ENCODE peak calls at places on chromosomes 11 and 22, in seven cellular contexts. O is Calu3; B is CD8-positive, alpha-beta T cell; Z is HepG2; W is AG09309; G is HCT116; F is IMR-90. M is an unnamed sample.

GRCh38 chr11:9459573-9460321 is 1.1 kb upstream of the ZNF143 start:
- DNase-seq in B (peak), W (peak), G (peak), Z (peak), F (peak), O (peak), M (no peak)

GRCh38 chr11:118572075-118572913 is at the start of gene ARCN1:
- DNase-seq in F (peak), Z (peak), W (no peak), B (peak), O (peak), G (peak), M (peak)

GRCh38 chr11:72111803-72112540 is 523 bp downstream of the ANAPC15 start:
- DNase-seq in B (peak), G (peak), W (peak), Z (peak), F (peak), O (peak), M (no peak)

GRCh38 chr11:123122341-123122740 is 60.4 kb upstream of the HSPA8 start:
- DNase-seq in F (peak), W (no peak), Z (no peak), B (no peak), G (no peak), O (no peak), M (no peak)

GRCh38 chr11:34948721-34949120 is 32.3 kb downstream of the PDHX start:
- DNase-seq in G (no peak), O (no peak), B (no peak), F (peak), Z (no peak), W (peak), M (no peak)

GRCh38 chr22:27132896-27133500 is 475.6 kb downstream of the MIAT start:
- DNase-seq in G (no peak), Z (no peak), O (no peak), B (no peak), W (no peak), F (no peak), M (no peak)

GRCh38 chr11:130159657-130160459 is at the start of gene ST14:
- DNase-seq in Z (no peak), W (no peak), G (no peak), F (no peak), B (no peak), O (peak), M (peak)

GRCh38 chr22:37133304-37134018 is 16.3 kb downstream of the IL2RB start:
- DNase-seq in F (no peak), W (no peak), G (no peak), B (no peak), Z (peak), O (no peak), M (no peak)

GRCh38 chr11:100761806-100762205 is 74.7 kb downstream of the ARHGAP42 start:
- DNase-seq in F (no peak), Z (no peak), G (no peak), W (no peak), B (no peak), O (no peak), M (no peak)

GRCh38 chr11:36376315-36376887 is 80.3 kb downstream of the PRR5L start:
- DNase-seq in B (no peak), W (no peak), Z (no peak), O (no peak), F (peak), G (no peak), M (no peak)

GRCh38 chr11:31802990-31803812 is 7.9 kb downstream of the PAX6 start:
- DNase-seq in B (no peak), O (no peak), F (no peak), G (no peak), W (no peak), Z (no peak), M (no peak)

GRCh38 chr11:35050596-35050995 is 88.4 kb upstream of the CD44 start:
- DNase-seq in O (no peak), G (no peak), F (no peak), W (no peak), Z (no peak), B (no peak), M (no peak)

GRCh38 chr11:623999-624704 is 603 bp downstream of the CDHR5 start:
- DNase-seq in W (no peak), O (peak), F (no peak), B (no peak), G (peak), Z (no peak), M (peak)

GRCh38 chr11:68810164-68810563 is 31.6 kb downstream of the CPT1A start:
- DNase-seq in G (no peak), W (no peak), Z (no peak), O (no peak), B (no peak), F (no peak), M (no peak)

GRCh38 chr22:39524089-39524752 is 3.9 kb downstream of the ATF4 start:
- DNase-seq in G (no peak), O (no peak), F (no peak), W (no peak), B (no peak), Z (no peak), M (no peak)

GRCh38 chr22:37210041-37210803 is 2.1 kb downstream of the SSTR3 start:
- DNase-seq in B (no peak), W (no peak), F (no peak), Z (no peak), G (no peak), O (no peak), M (peak)

GRCh38 chr11:72633068-72633467 is 41.2 kb downstream of the PDE2A start:
- DNase-seq in B (no peak), F (no peak), Z (no peak), W (no peak), G (no peak), O (no peak), M (no peak)

GRCh38 chr11:31325162-31325561 is 44.4 kb downstream of the DCDC1 start:
- DNase-seq in W (peak), Z (no peak), O (no peak), F (peak), G (no peak), B (no peak), M (no peak)

GRCh38 chr11:119337581-119338317 is 2.9 kb downstream of the C1QTNF5 start:
- DNase-seq in Z (no peak), W (no peak), O (no peak), G (no peak), B (no peak), F (peak), M (no peak)

GRCh38 chr11:110430267-110431211 is 791 bp downstream of the FDX1 start:
- DNase-seq in G (no peak), O (peak), W (no peak), Z (peak), B (peak), F (peak), M (peak)

GRCh38 chr11:73971175-73971719 is 11.4 kb downstream of the UCP2 start:
- DNase-seq in W (no peak), Z (no peak), O (no peak), G (no peak), B (no peak), F (no peak), M (no peak)

GRCh38 chr11:75516886-75517285 is 8.9 kb downstream of the GDPD5 start:
- DNase-seq in G (no peak), B (no peak), F (no peak), W (no peak), Z (no peak), O (no peak), M (no peak)

GRCh38 chr11:28209906-28210305 is 101.7 kb downstream of the METTL15 start:
- DNase-seq in W (no peak), G (no peak), B (no peak), F (no peak), Z (no peak), O (no peak), M (no peak)

GRCh38 chr11:36427876-36428275 is 82.2 kb downstream of the TRAF6 start:
- DNase-seq in Z (no peak), W (no peak), G (no peak), O (no peak), B (no peak), F (no peak), M (no peak)

GRCh38 chr11:8597182-8597581 is 3.2 kb upstream of the STK33 start:
- DNase-seq in O (no peak), F (peak), G (no peak), Z (no peak), W (peak), B (no peak), M (no peak)

GRCh38 chr11:6755303-6755952 is 16.3 kb downstream of the OR2AG2 start:
- DNase-seq in Z (peak), G (peak), B (peak), F (peak), O (peak), W (no peak), M (no peak)

DNA sequence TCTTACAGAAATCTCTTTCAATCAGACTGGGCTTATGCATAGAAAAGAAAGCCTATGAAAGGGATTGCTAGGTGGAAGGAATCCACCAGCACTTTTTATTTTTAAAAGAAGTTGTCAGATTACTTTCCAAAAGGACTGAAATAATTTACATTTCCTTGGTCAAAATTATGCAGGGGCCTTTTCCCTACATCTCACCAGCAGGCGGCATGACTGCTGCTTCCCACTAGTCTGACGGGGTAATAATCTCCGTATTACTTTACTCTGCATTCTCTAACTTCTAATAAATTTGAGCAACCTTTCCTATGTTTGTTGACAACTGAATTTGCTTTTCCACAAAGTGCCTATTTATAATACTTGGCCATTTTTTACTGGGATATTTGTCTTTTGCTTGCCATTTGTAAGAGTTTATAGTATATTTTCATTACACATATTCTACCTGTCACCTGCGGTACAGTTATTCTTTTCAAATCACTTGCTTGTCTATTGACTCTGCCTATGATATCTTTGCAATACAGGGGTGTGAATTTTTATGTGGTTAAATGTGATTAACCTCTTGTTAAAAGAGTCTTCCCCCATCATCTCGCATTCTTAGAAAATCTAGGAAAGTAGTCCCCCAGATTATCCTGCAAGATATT is 51.9 kb upstream of the USP47 start:
- DNase-seq in W (no peak), B (no peak), G (no peak), F (peak), Z (no peak), O (peak), M (no peak)
- TF ChIP-seq CTCF in W (peak), B (peak), G (peak), F (peak), Z (peak), O (peak), M (no peak)

DNA sequence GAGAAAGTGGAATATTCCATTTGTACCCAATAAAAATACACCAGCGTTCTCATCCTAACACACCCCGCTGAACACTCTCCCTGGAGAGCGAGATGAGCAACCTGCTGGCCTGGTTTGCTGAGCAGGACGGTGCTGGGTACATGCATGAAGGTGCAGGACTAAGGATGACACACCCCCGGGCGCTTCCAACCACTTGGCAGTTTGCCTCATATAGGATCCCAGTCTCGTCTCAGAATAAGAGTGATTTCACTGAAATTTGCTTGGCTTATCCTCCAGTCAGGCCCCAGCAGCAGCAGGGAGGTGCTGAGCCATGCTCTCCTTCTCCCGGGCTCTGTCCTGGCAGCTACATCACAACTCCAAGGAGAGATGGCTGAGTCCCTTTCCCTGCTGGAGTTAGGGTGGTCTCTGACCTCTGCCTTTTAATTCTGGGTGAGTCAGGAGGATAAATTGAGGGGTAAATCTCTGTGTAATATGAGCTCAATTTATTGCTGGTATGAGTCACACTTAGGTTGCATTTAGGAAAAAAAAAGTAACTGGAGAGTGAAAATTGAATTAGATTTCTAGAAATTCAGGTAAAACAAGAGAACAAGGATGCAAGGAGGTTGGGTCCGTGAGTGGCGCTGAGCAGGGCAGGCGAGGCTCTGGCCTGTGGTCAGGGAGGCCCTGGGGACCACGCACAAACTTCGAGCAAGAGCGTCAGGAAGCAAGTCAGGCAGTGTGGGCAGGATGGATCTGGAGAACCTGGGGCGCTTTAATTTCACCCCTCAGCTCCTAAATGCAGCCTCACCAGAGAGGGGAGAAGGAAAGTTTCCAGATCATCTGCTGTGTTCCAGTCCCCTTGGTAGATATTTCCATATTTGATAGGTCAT is 974.0 kb downstream of the TBC1D22A start:
- DNase-seq in G (no peak), B (no peak), O (no peak), W (no peak), F (no peak), Z (no peak), M (no peak)
- TF ChIP-seq CTCF in G (no peak), B (no peak), O (no peak), W (no peak), F (no peak), Z (no peak), M (no peak)

GRCh38 chr11:69943066-69943465 is 123.8 kb upstream of the FGF3 start:
- DNase-seq in G (peak), Z (peak), B (no peak), O (peak), F (no peak), W (no peak), M (no peak)
- TF ChIP-seq CTCF in G (no peak), Z (peak), B (no peak), O (peak), F (no peak), W (peak), M (no peak)

GRCh38 chr11:47348131-47348802 is 4.2 kb downstream of the MYBPC3 start:
- DNase-seq in G (no peak), W (no peak), O (no peak), Z (no peak), B (no peak), F (no peak), M (no peak)

GRCh38 chr11:47347134-47347533 is 5.4 kb downstream of the MYBPC3 start:
- DNase-seq in W (no peak), O (no peak), F (no peak), B (no peak), Z (no peak), G (no peak), M (no peak)

GRCh38 chr11:47350315-47350714 is 2.2 kb downstream of the MYBPC3 start:
- DNase-seq in O (no peak), W (no peak), Z (no peak), B (no peak), F (no peak), G (no peak), M (no peak)

GRCh38 chr11:47349521-47350095 is 2.9 kb downstream of the MYBPC3 start:
- DNase-seq in F (no peak), O (no peak), W (no peak), B (no peak), G (no peak), Z (no peak), M (no peak)

DNA sequence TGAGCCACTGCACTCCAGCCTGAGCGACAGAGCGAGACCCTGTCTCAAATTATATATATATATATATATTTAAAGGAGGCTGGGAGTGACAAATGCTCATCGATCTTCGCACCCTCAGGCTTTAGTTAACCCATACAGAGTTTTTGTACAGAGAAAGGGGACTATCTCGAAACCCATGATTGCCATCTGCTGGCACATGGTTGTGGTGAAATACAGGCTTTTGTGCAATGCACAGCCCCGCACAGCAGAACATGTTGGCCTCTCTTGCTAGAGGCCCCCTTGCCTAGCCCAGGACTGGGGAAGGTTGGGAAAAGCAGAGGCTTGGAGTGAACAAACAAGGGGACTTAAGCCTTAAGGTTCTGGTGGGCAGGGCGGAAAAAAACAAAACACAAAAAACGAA is 3.6 kb downstream of the MYBPC3 start:
- DNase-seq in F (peak), W (no peak), G (peak), B (no peak), Z (peak), O (peak), M (no peak)
- TF ChIP-seq CTCF in F (peak), W (peak), G (peak), B (no peak), Z (peak), O (no peak), M (no peak)

GRCh38 chr22:43110444-43110926 is at the start of gene BIK:
- DNase-seq in W (no peak), F (no peak), G (no peak), B (peak), Z (peak), O (peak), M (peak)
- TF ChIP-seq CTCF in W (peak), F (peak), G (no peak), B (peak), Z (peak), O (no peak), M (no peak)

DNA sequence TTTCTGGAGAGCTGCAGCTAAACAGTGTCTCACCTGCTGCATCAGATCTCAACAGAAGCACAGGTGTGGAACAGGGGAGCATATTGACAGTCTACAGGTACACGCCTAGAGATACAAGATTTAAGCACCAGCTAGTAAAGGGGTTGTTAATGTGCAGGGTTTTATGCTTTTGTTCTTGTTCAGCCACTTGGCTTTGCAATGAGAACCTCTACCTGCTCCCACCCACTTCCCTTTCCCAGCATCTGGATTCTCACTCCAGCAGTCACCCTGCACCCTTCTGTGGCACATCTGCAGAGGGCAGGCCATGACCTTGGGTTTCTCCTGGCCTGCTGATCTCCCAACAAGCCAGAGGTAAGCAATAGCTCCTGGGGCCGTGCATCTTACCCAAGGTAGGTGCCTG is 446.6 kb downstream of the BUD13 start:
- DNase-seq in O (no peak), Z (no peak), B (no peak), G (no peak), F (no peak), W (no peak), M (no peak)
- TF ChIP-seq CTCF in O (no peak), Z (no peak), B (no peak), G (no peak), F (no peak), W (no peak), M (no peak)

GRCh38 chr22:19942886-19943664 is 1.5 kb upstream of the TXNRD2 start:
- DNase-seq in G (no peak), Z (peak), B (no peak), W (peak), O (no peak), F (peak), M (no peak)

GRCh38 chr22:19941365-19942070 is at the start of the genes COMT and TXNRD2:
- DNase-seq in O (peak), W (no peak), B (peak), F (peak), Z (no peak), G (no peak), M (peak)

GRCh38 chr22:19942071-19942885 is 660 bp upstream of the TXNRD2 start:
- DNase-seq in O (no peak), W (peak), B (no peak), F (peak), G (no peak), Z (no peak), M (peak)

GRCh38 chr22:19940536-19941364 is 822 bp upstream of the COMT start:
- DNase-seq in W (no peak), B (no peak), Z (no peak), G (no peak), F (no peak), O (no peak), M (no peak)

DNA sequence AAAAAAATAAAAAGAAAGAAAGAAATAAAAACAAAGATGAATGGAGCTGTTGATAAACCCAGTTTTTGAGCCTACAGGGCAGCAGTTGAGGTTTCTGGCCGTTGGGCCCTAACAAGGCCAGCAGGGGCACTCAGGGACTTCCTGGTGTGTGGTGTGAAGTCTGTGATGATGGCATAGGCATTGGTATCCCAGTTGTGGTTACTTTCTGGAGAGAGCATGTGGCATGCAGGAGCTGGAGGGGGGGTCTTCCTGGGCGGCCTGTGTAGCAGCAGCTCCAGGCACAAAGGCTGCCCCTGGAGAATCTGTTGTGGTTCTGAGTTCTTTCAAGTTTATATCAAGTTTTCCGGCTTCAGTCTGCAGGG is 2.0 kb upstream of the TXNRD2 start:
- DNase-seq in O (no peak), B (no peak), F (peak), Z (peak), G (no peak), W (peak), M (no peak)
- TF ChIP-seq CTCF in O (no peak), B (no peak), F (peak), Z (peak), G (no peak), W (peak), M (no peak)

GRCh38 chr11:99068832-99069231 is 48.1 kb downstream of the CNTN5 start:
- DNase-seq in W (no peak), B (no peak), F (no peak), Z (no peak), O (no peak), G (no peak), M (no peak)

GRCh38 chr11:99066609-99067008 is 45.9 kb downstream of the CNTN5 start:
- DNase-seq in Z (no peak), B (no peak), F (no peak), W (no peak), O (no peak), G (no peak), M (no peak)

DNA sequence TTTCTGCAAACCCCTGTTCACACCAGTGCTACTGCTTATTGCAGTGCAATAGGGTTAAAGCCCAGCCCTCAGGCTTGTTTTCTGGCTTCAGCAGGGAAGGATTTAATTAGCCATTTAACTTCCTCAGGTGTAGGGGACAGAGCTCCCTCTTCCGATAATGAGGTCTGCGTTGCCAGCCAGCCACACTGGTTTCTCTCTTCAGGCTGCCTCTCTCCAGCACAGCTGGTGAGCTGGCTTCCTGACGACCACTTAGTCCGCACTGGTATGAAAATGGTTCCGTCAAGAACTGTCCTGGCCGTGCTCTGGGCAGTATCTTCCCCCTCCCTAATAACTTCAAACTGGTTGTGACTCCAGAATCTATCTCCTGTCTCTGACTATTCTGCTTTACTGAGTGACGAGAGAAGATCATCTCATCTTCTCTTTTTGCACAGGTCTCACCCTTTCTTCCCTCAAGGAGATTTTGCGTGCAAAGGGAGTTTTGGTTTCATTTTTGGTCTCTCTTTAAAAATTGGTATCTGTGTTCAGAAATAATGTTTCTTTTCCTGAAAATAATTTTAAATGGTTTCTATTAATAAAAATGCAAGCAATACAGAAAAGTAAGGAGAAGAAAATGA is 49.2 kb downstream of the CNTN5 start:
- DNase-seq in Z (peak), B (no peak), W (no peak), O (peak), G (no peak), F (no peak), M (no peak)
- TF ChIP-seq CTCF in Z (peak), B (no peak), W (no peak), O (no peak), G (no peak), F (no peak), M (no peak)

M was measured in activated B cell treated with CpG ODN at 0.5 μM for 24 hours.